ENCODE peak calls at places on chromosomes 4 and X, in eight cellular contexts. M is fibroblast of mammary gland, S is heart right ventricle, N is right lobe of liver, F is hepatocyte, I is epithelial cell of esophagus, R is left ventricle myocardium inferior, J is body of pancreas. B is an unnamed sample.
A peak's percentile ranks its signal among the peaks of the same experiment; 100 is the strongest.

GRCh38 chrX:56233100-56233499 is 944 bp downstream of the KLF8 start:
- DNase-seq in M (peak; percentile 3), S (no peak), N (no peak), F (peak; percentile 12), I (peak; percentile 13), R (no peak), J (no peak), B (no peak)

GRCh38 chrX:39492495-39493162 is 605.1 kb downstream of the BCOR start:
- DNase-seq in M (no peak), S (peak; percentile 18), N (peak; percentile 85), F (peak; percentile 37), I (peak; percentile 0), R (no peak), J (no peak), B (no peak)

GRCh38 chrX:154791467-154791866 is 13.8 kb downstream of the MPP1 start:
- DNase-seq in M (no peak), S (no peak), N (no peak), F (no peak), I (no peak), R (no peak), J (peak; percentile 20), B (no peak)

GRCh38 chr4:87659247-87659931 is 9.3 kb downstream of the DMP1 start:
- DNase-seq in M (peak; percentile 14), S (no peak), N (no peak), F (peak; percentile 15), I (peak; percentile 68), R (no peak), J (no peak), B (no peak)

GRCh38 chrX:76454456-76454927 is 27.0 kb downstream of the MAGEE1 start:
- DNase-seq in M (peak; percentile 22), S (no peak), N (no peak), F (peak; percentile 20), I (peak; percentile 27), R (no peak), J (no peak), B (no peak)

GRCh38 chr4:147103403-147103946 is 157.8 kb upstream of the TTC29 start:
- DNase-seq in M (peak; percentile 98), S (peak; percentile 23), N (no peak), F (peak; percentile 66), I (peak; percentile 94), R (no peak), J (no peak), B (peak; percentile 84)

GRCh38 chr4:144280688-144281087 is 140.2 kb upstream of the GYPA start:
- DNase-seq in M (no peak), S (no peak), N (no peak), F (no peak), I (peak; percentile 73), R (no peak), J (no peak), B (no peak)

GRCh38 chr4:37770016-37770415 is 56.5 kb upstream of the PGM2 start:
- DNase-seq in M (peak; percentile 59), S (no peak), N (no peak), F (no peak), I (no peak), R (no peak), J (no peak), B (peak; percentile 47)

GRCh38 chrX:50700921-50701320 is 113.1 kb downstream of the SHROOM4 start:
- DNase-seq in M (peak; percentile 20), S (no peak), N (no peak), F (no peak), I (no peak), R (no peak), J (no peak), B (peak; percentile 48)

GRCh38 chr4:33494150-33494549 is 2750.2 kb downstream of the ARAP2 start:
- DNase-seq in M (peak; percentile 19), S (no peak), N (no peak), F (no peak), I (peak; percentile 8), R (no peak), J (no peak), B (peak; percentile 52)

GRCh38 chr4:69760455-69760854 is at the start of gene SULT1B1:
- DNase-seq in M (peak; percentile 85), S (no peak), N (peak; percentile 80), F (peak; percentile 56), I (peak; percentile 49), R (peak; percentile 13), J (peak; percentile 28), B (peak; percentile 36)

GRCh38 chr4:123257563-123257962 is 139.0 kb upstream of the SPRY1 start:
- DNase-seq in M (no peak), S (no peak), N (no peak), F (no peak), I (no peak), R (no peak), J (no peak), B (no peak)

GRCh38 chrX:153665726-153666306 is 7.8 kb downstream of the PNCK start:
- DNase-seq in M (no peak), S (no peak), N (no peak), F (no peak), I (no peak), R (no peak), J (no peak), B (no peak)

GRCh38 chrX:152861826-152862225 is 31.0 kb downstream of the NSDHL start:
- DNase-seq in M (no peak), S (no peak), N (no peak), F (no peak), I (no peak), R (no peak), J (no peak), B (no peak)

GRCh38 chr4:20046931-20047677 is 204.6 kb upstream of the SLIT2 start:
- DNase-seq in M (no peak), S (no peak), N (no peak), F (no peak), I (no peak), R (no peak), J (no peak), B (no peak)

GRCh38 chrX:132271330-132271729 is 52.1 kb upstream of the RAP2C start:
- DNase-seq in M (peak; percentile 66), S (no peak), N (no peak), F (no peak), I (peak; percentile 86), R (no peak), J (no peak), B (no peak)

GRCh38 chr4:133668061-133668851 is 519.2 kb downstream of the PCDH10 start:
- DNase-seq in M (no peak), S (no peak), N (no peak), F (peak; percentile 27), I (no peak), R (no peak), J (no peak), B (peak; percentile 4)

GRCh38 chr4:37802068-37802666 is 24.3 kb upstream of the PGM2 start:
- DNase-seq in M (peak; percentile 79), S (no peak), N (peak; percentile 61), F (peak; percentile 86), I (peak; percentile 87), R (peak; percentile 26), J (peak; percentile 72), B (peak; percentile 52)

GRCh38 chrX:40099046-40099968 is 1.5 kb upstream of the BCOR start:
- DNase-seq in M (no peak), S (peak; percentile 59), N (peak; percentile 55), F (peak; percentile 55), I (no peak), R (peak; percentile 33), J (peak; percentile 62), B (no peak)

GRCh38 chrX:150772150-150772970 is 79.2 kb downstream of the MTMR1 start:
- DNase-seq in M (peak; percentile 65), S (peak; percentile 82), N (peak; percentile 81), F (peak; percentile 83), I (peak; percentile 64), R (peak; percentile 71), J (peak; percentile 75), B (no peak)

GRCh38 chrX:40105016-40105790 is 7.4 kb upstream of the BCOR start:
- DNase-seq in M (no peak), S (peak; percentile 59), N (peak; percentile 54), F (peak; percentile 74), I (no peak), R (peak; percentile 52), J (peak; percentile 48), B (no peak)

GRCh38 chr4:119172223-119172622 is 36.6 kb downstream of the MYOZ2 start:
- DNase-seq in M (peak; percentile 57), S (no peak), N (no peak), F (no peak), I (peak; percentile 2), R (no peak), J (no peak), B (no peak)

GRCh38 chr4:40055379-40055872 is 1.2 kb upstream of the N4BP2 start:
- DNase-seq in M (no peak), S (no peak), N (no peak), F (no peak), I (no peak), R (no peak), J (no peak), B (no peak)

GRCh38 chr4:188780028-188780427 is 640.8 kb downstream of the TRIML1 start:
- DNase-seq in M (no peak), S (no peak), N (no peak), F (no peak), I (no peak), R (no peak), J (no peak), B (no peak)

GRCh38 chr4:8157496-8157895 is 1.1 kb downstream of the ABLIM2 start:
- DNase-seq in M (no peak), S (peak; percentile 63), N (peak; percentile 59), F (no peak), I (no peak), R (peak; percentile 51), J (peak; percentile 27), B (no peak)
- H3K4me3 ChIP-seq in M (no peak overlapping the region), S (peak overlapping the region; percentile 89), N (peak overlapping the region; percentile 75), F (no peak overlapping the region), I (no peak overlapping the region), R (peak overlapping the region; percentile 82), J (no peak overlapping the region), B (no peak overlapping the region)

GRCh38 chr4:140150636-140150885 is 3.4 kb downstream of the MAML3 start:
- DNase-seq in M (no peak), S (no peak), N (peak; percentile 91), F (no peak), I (no peak), R (no peak), J (no peak), B (no peak)
- TF ChIP-seq CTCF in M (no peak), S (no peak), N (no peak), F (no peak), I (no peak), R (no peak), J (no peak), B (no peak)

GRCh38 chr4:125368161-125368560 is 53.4 kb downstream of the FAT4 start:
- DNase-seq in M (peak; percentile 63), S (no peak), N (no peak), F (peak; percentile 45), I (peak; percentile 9), R (no peak), J (no peak), B (peak; percentile 37)
- H3K4me3 ChIP-seq in M (peak overlapping the region; percentile 38), S (peak overlapping the region; percentile 24), N (peak overlapping the region; percentile 35), F (no peak overlapping the region), I (no peak overlapping the region), R (peak overlapping the region; percentile 57), J (no peak overlapping the region), B (no peak overlapping the region)

DNA sequence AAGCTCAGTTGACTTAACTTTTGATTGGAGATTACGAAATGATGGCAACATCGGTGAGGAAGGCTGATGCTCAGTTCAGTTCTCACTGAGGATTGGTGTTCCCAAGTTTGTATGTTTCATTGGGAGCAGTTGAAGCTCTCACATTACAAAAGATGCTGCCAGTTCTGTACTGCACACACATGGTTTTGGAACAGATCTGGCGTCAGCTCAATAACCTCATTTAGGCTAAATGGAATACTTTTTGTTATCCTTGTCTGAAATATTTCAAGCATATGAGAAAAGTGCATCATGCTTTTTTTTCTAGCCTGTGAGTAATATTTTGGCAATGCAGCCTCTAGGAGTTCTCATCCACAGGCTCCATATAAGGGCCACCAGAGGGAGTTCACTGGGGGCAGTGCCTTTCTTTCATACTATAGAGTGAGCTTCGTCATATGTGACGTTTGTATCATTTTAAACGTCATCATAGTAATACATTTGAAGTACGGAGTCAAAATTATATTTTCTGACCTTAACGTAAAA is 4.1 kb downstream of the ENPEP start:
- DNase-seq in M (peak; percentile 99), S (no peak), N (no peak), F (peak; percentile 19), I (peak; percentile 27), R (no peak), J (no peak), B (no peak)
- TF ChIP-seq CTCF in M (peak; percentile 60), S (peak; percentile 21), N (no peak), F (peak; percentile 17), I (peak; percentile 15), R (peak; percentile 34), J (no peak), B (peak; percentile 46)